ENCODE peak calls at places on chromosomes 16 and 17, in six cellular contexts. One of them, this sample, is unnamed.

GRCh38 chr17:65750678-65751077 is 189.2 kb upstream of the AXIN2 start:
- DNase-seq in upper lobe of right lung: peak
- DNase-seq in SJCRH30: peak
- DNase-seq in A549: peak
- DNase-seq in CD8-positive, alpha-beta memory T cell: peak
- DNase-seq in heart left ventricle: peak
- DNase-seq in this sample: no peak

GRCh38 chr16:70703041-70703834 is 17.4 kb upstream of the MTSS2 start:
- DNase-seq in A549: peak
- DNase-seq in upper lobe of right lung: no peak
- DNase-seq in SJCRH30: peak
- DNase-seq in heart left ventricle: peak
- DNase-seq in CD8-positive, alpha-beta memory T cell: no peak
- DNase-seq in this sample: peak

GRCh38 chr16:12317121-12317810 is 340.7 kb downstream of the SNX29 start:
- DNase-seq in upper lobe of right lung: no peak
- DNase-seq in A549: no peak
- DNase-seq in heart left ventricle: no peak
- DNase-seq in SJCRH30: no peak
- DNase-seq in CD8-positive, alpha-beta memory T cell: no peak
- DNase-seq in this sample: peak

GRCh38 chr17:82775033-82775823 is 23.4 kb downstream of the TBCD start:
- DNase-seq in heart left ventricle: peak
- DNase-seq in A549: peak
- DNase-seq in SJCRH30: peak
- DNase-seq in upper lobe of right lung: peak
- DNase-seq in CD8-positive, alpha-beta memory T cell: peak
- DNase-seq in this sample: peak

GRCh38 chr16:70706948-70707465 is 21.2 kb upstream of the MTSS2 start:
- DNase-seq in upper lobe of right lung: no peak
- DNase-seq in SJCRH30: no peak
- DNase-seq in A549: peak
- DNase-seq in heart left ventricle: no peak
- DNase-seq in CD8-positive, alpha-beta memory T cell: no peak
- DNase-seq in this sample: peak

GRCh38 chr17:34299918-34300600 is 14.5 kb downstream of the CCL11 start:
- DNase-seq in CD8-positive, alpha-beta memory T cell: no peak
- DNase-seq in heart left ventricle: no peak
- DNase-seq in SJCRH30: no peak
- DNase-seq in upper lobe of right lung: no peak
- DNase-seq in A549: no peak
- DNase-seq in this sample: no peak

GRCh38 chr16:73071131-73071940 is 23.4 kb upstream of the ZFHX3 start:
- DNase-seq in SJCRH30: peak
- DNase-seq in CD8-positive, alpha-beta memory T cell: no peak
- DNase-seq in heart left ventricle: peak
- DNase-seq in A549: no peak
- DNase-seq in upper lobe of right lung: peak
- DNase-seq in this sample: no peak

GRCh38 chr17:60149691-60150582 is at the start of gene CA4:
- DNase-seq in SJCRH30: no peak
- DNase-seq in heart left ventricle: no peak
- DNase-seq in A549: peak
- DNase-seq in upper lobe of right lung: no peak
- DNase-seq in CD8-positive, alpha-beta memory T cell: no peak
- DNase-seq in this sample: peak

GRCh38 chr16:82016268-82016667 is 5.0 kb upstream of the SDR42E1 start:
- DNase-seq in SJCRH30: no peak
- DNase-seq in A549: peak
- DNase-seq in CD8-positive, alpha-beta memory T cell: no peak
- DNase-seq in heart left ventricle: no peak
- DNase-seq in upper lobe of right lung: no peak
- DNase-seq in this sample: peak
- H3K4me3 ChIP-seq in SJCRH30: no peak
- H3K4me3 ChIP-seq in A549: no peak
- H3K4me3 ChIP-seq in CD8-positive, alpha-beta memory T cell: no peak
- H3K4me3 ChIP-seq in heart left ventricle: no peak
- H3K4me3 ChIP-seq in upper lobe of right lung: no peak
- H3K4me3 ChIP-seq in this sample: no peak

GRCh38 chr17:57861000-57861736 is 11.3 kb upstream of the MRPS23 start:
- DNase-seq in SJCRH30: no peak
- DNase-seq in CD8-positive, alpha-beta memory T cell: peak
- DNase-seq in heart left ventricle: peak
- DNase-seq in upper lobe of right lung: peak
- DNase-seq in A549: peak
- DNase-seq in this sample: peak

GRCh38 chr17:57860414-57860999 is 10.7 kb upstream of the MRPS23 start:
- DNase-seq in A549: no peak
- DNase-seq in heart left ventricle: peak
- DNase-seq in SJCRH30: no peak
- DNase-seq in CD8-positive, alpha-beta memory T cell: no peak
- DNase-seq in upper lobe of right lung: no peak
- DNase-seq in this sample: no peak

GRCh38 chr17:57862410-57862989 is 12.7 kb upstream of the MRPS23 start:
- DNase-seq in upper lobe of right lung: peak
- DNase-seq in SJCRH30: no peak
- DNase-seq in heart left ventricle: no peak
- DNase-seq in CD8-positive, alpha-beta memory T cell: no peak
- DNase-seq in A549: no peak
- DNase-seq in this sample: peak

GRCh38 chr17:57862990-57863667 is 13.3 kb upstream of the MRPS23 start:
- DNase-seq in A549: no peak
- DNase-seq in heart left ventricle: no peak
- DNase-seq in SJCRH30: no peak
- DNase-seq in upper lobe of right lung: peak
- DNase-seq in CD8-positive, alpha-beta memory T cell: no peak
- DNase-seq in this sample: peak

GRCh38 chr17:57861737-57862409 is 12.0 kb upstream of the MRPS23 start:
- DNase-seq in heart left ventricle: peak
- DNase-seq in CD8-positive, alpha-beta memory T cell: no peak
- DNase-seq in A549: peak
- DNase-seq in SJCRH30: no peak
- DNase-seq in upper lobe of right lung: peak
- DNase-seq in this sample: peak
- H3K27ac ChIP-seq in heart left ventricle: peak
- H3K27ac ChIP-seq in CD8-positive, alpha-beta memory T cell: no peak
- H3K27ac ChIP-seq in A549: peak
- H3K27ac ChIP-seq in SJCRH30: no peak
- H3K27ac ChIP-seq in upper lobe of right lung: peak
- H3K27ac ChIP-seq in this sample: peak

GRCh38 chr17:72150632-72151460 is 30.0 kb downstream of the SOX9 start:
- DNase-seq in A549: peak
- DNase-seq in upper lobe of right lung: no peak
- DNase-seq in heart left ventricle: no peak
- DNase-seq in CD8-positive, alpha-beta memory T cell: no peak
- DNase-seq in SJCRH30: no peak
- DNase-seq in this sample: no peak
- H3K4me3 ChIP-seq in A549: peak
- H3K4me3 ChIP-seq in upper lobe of right lung: no peak
- H3K4me3 ChIP-seq in heart left ventricle: peak
- H3K4me3 ChIP-seq in CD8-positive, alpha-beta memory T cell: no peak
- H3K4me3 ChIP-seq in SJCRH30: peak
- H3K4me3 ChIP-seq in this sample: no peak

GRCh38 chr16:30651124-30652004 is 604 bp downstream of the PRR14 start:
- DNase-seq in upper lobe of right lung: peak
- DNase-seq in CD8-positive, alpha-beta memory T cell: peak
- DNase-seq in A549: peak
- DNase-seq in SJCRH30: peak
- DNase-seq in heart left ventricle: peak
- DNase-seq in this sample: peak

GRCh38 chr16:30650369-30651123 is at the start of gene PRR14:
- DNase-seq in SJCRH30: peak
- DNase-seq in CD8-positive, alpha-beta memory T cell: peak
- DNase-seq in heart left ventricle: peak
- DNase-seq in A549: peak
- DNase-seq in upper lobe of right lung: peak
- DNase-seq in this sample: peak

GRCh38 chr16:30652005-30652296 is 1.2 kb downstream of the PRR14 start:
- DNase-seq in upper lobe of right lung: no peak
- DNase-seq in SJCRH30: no peak
- DNase-seq in CD8-positive, alpha-beta memory T cell: no peak
- DNase-seq in A549: no peak
- DNase-seq in heart left ventricle: no peak
- DNase-seq in this sample: no peak

GRCh38 chr16:30647274-30647571 is 3.5 kb upstream of the PRR14 start:
- DNase-seq in CD8-positive, alpha-beta memory T cell: no peak
- DNase-seq in heart left ventricle: no peak
- DNase-seq in SJCRH30: no peak
- DNase-seq in A549: no peak
- DNase-seq in upper lobe of right lung: no peak
- DNase-seq in this sample: no peak

GRCh38 chr16:30649725-30650368 is 913 bp upstream of the PRR14 start:
- DNase-seq in A549: no peak
- DNase-seq in heart left ventricle: no peak
- DNase-seq in CD8-positive, alpha-beta memory T cell: peak
- DNase-seq in SJCRH30: no peak
- DNase-seq in upper lobe of right lung: peak
- DNase-seq in this sample: no peak
- H3K27ac ChIP-seq in A549: peak
- H3K27ac ChIP-seq in heart left ventricle: peak
- H3K27ac ChIP-seq in CD8-positive, alpha-beta memory T cell: peak
- H3K27ac ChIP-seq in SJCRH30: peak
- H3K27ac ChIP-seq in upper lobe of right lung: peak
- H3K27ac ChIP-seq in this sample: peak

GRCh38 chr17:864315-864714 is 82.2 kb downstream of the MRM3 start:
- DNase-seq in upper lobe of right lung: no peak
- DNase-seq in SJCRH30: no peak
- DNase-seq in A549: no peak
- DNase-seq in heart left ventricle: no peak
- DNase-seq in CD8-positive, alpha-beta memory T cell: no peak
- DNase-seq in this sample: no peak
- H3K4me3 ChIP-seq in upper lobe of right lung: no peak
- H3K4me3 ChIP-seq in SJCRH30: no peak
- H3K4me3 ChIP-seq in A549: no peak
- H3K4me3 ChIP-seq in heart left ventricle: no peak
- H3K4me3 ChIP-seq in CD8-positive, alpha-beta memory T cell: no peak
- H3K4me3 ChIP-seq in this sample: no peak

This sample was measured in WERI-Rb-1.